ENCODE peak calls at places on chromosomes 3 and 15, in six cellular contexts. I is mesothelial cell of epicardium, S is natural killer cell, F is NCI-H748 treated with DMSO at 0.1 percent for 48 hours, N is AG09309, W is progenitor cell of endocrine pancreas. O is an unnamed sample.
A peak's percentile ranks its signal among the peaks of the same experiment; 100 is the strongest.

GRCh38 chr3:184563941-184564684 is 2.5 kb downstream of the EPHB3 start:
- DNase-seq in I (no peak), S (no peak), F (no peak), N (no peak), W (no peak), O (no peak)

GRCh38 chr3:38334656-38335055 is 11.9 kb upstream of the XYLB start:
- DNase-seq in I (no peak), S (no peak), F (no peak), N (peak; percentile 67), W (no peak), O (peak; percentile 79)

GRCh38 chr3:61118830-61119229 is 132.4 kb downstream of the FHIT start:
- DNase-seq in I (no peak), S (no peak), F (no peak), N (no peak), W (no peak), O (no peak)

GRCh38 chr3:13173186-13173585 is 100.0 kb upstream of the IQSEC1 start:
- DNase-seq in I (no peak), S (no peak), F (no peak), N (no peak), W (no peak), O (no peak)

GRCh38 chr3:140898340-140899180 is 43.1 kb upstream of the SLC25A36 start:
- DNase-seq in I (no peak), S (no peak), F (peak; percentile 17), N (peak; percentile 78), W (no peak), O (peak; percentile 84)

GRCh38 chr15:50767332-50767861 is 1.9 kb upstream of the SPPL2A start:
- DNase-seq in I (no peak), S (no peak), F (no peak), N (no peak), W (no peak), O (no peak)

GRCh38 chr3:31622636-31623288 is 90.0 kb downstream of the STT3B start:
- DNase-seq in I (no peak), S (no peak), F (no peak), N (no peak), W (no peak), O (no peak)

GRCh38 chr3:178244653-178245384 is 291.4 kb upstream of the KCNMB2 start:
- DNase-seq in I (no peak), S (no peak), F (no peak), N (no peak), W (no peak), O (no peak)

GRCh38 chr3:189237516-189237915 is 65.7 kb downstream of the TPRG1 start:
- DNase-seq in I (no peak), S (no peak), F (no peak), N (no peak), W (no peak), O (no peak)

GRCh38 chr3:168988867-168989266 is 674.6 kb downstream of the MECOM start:
- DNase-seq in I (no peak), S (no peak), F (no peak), N (no peak), W (no peak), O (no peak)

GRCh38 chr15:63945005-63945788 is 101.1 kb downstream of the DAPK2 start:
- DNase-seq in I (peak; percentile 74), S (peak; percentile 60), F (no peak), N (no peak), W (peak; percentile 54), O (no peak)

GRCh38 chr3:194582196-194582905 is 50.9 kb downstream of the TMEM44 start:
- DNase-seq in I (no peak), S (no peak), F (no peak), N (no peak), W (no peak), O (no peak)

GRCh38 chr3:27914199-27914598 is 192.1 kb upstream of the EOMES start:
- DNase-seq in I (no peak), S (no peak), F (no peak), N (no peak), W (no peak), O (no peak)

GRCh38 chr15:71761649-71762048 is 48.7 kb upstream of the NR2E3 start:
- DNase-seq in I (no peak), S (no peak), F (no peak), N (peak; percentile 62), W (no peak), O (peak; percentile 72)

GRCh38 chr15:101126618-101127502 is 125.0 kb downstream of the CHSY1 start:
- DNase-seq in I (no peak), S (no peak), F (no peak), N (no peak), W (no peak), O (peak; percentile 39)

GRCh38 chr3:1404270-1404669 is 311.4 kb downstream of the CNTN6 start:
- DNase-seq in I (no peak), S (no peak), F (no peak), N (no peak), W (no peak), O (no peak)

GRCh38 chr3:51390186-51390585 is 899 bp upstream of the RBM15B start:
- DNase-seq in I (no peak), S (no peak), F (no peak), N (no peak), W (no peak), O (no peak)

GRCh38 chr15:61390138-61390537 is 161.0 kb upstream of the RORA start:
- DNase-seq in I (no peak), S (no peak), F (no peak), N (no peak), W (no peak), O (no peak)

GRCh38 chr15:23564798-23565394 is 578 bp upstream of the MKRN3 start:
- DNase-seq in I (no peak), S (no peak), F (peak; percentile 76), N (no peak), W (no peak), O (peak; percentile 0)

O was measured in stromal cell of bone marrow.